ENCODE peak calls at places on chromosomes 13 and 19, in six cellular contexts. S, J, G, R, L and F are unnamed samples.

GRCh38 chr19:5891938-5892771 is 11.4 kb downstream of the NDUFA11 start:
- DNase-seq in S (no peak), J (peak), G (peak), R (peak), L (no peak), F (peak)

GRCh38 chr13:22403144-22403543 is 732.3 kb downstream of the FGF9 start:
- DNase-seq in S (no peak), J (no peak), G (no peak), R (no peak), L (no peak), F (no peak)

GRCh38 chr13:42396501-42396900 is 124.5 kb downstream of the AKAP11 start:
- DNase-seq in S (no peak), J (no peak), G (no peak), R (no peak), L (no peak), F (no peak)

GRCh38 chr13:34223984-34224383 is 406.0 kb downstream of the RFC3 start:
- DNase-seq in S (no peak), J (no peak), G (peak), R (peak), L (peak), F (no peak)

GRCh38 chr13:93017493-93018112 is 209.0 kb upstream of the GPC6 start:
- DNase-seq in S (no peak), J (no peak), G (no peak), R (no peak), L (no peak), F (no peak)

GRCh38 chr13:109156181-109156935 is 526.9 kb downstream of the MYO16 start:
- DNase-seq in S (no peak), J (no peak), G (no peak), R (peak), L (no peak), F (no peak)

GRCh38 chr19:42032428-42032827 is 37.6 kb downstream of the GRIK5 start:
- DNase-seq in S (no peak), J (no peak), G (no peak), R (no peak), L (no peak), F (peak)

GRCh38 chr19:32388393-32388724 is 17.2 kb upstream of the DPY19L3 start:
- DNase-seq in S (no peak), J (no peak), G (no peak), R (no peak), L (no peak), F (no peak)

GRCh38 chr13:110134801-110135200 is 172.2 kb downstream of the COL4A1 start:
- DNase-seq in S (no peak), J (no peak), G (no peak), R (no peak), L (no peak), F (no peak)

GRCh38 chr13:26019881-26020535 is 31.8 kb downstream of the SHISA2 start:
- DNase-seq in S (no peak), J (no peak), G (no peak), R (peak), L (no peak), F (no peak)

GRCh38 chr13:101140087-101140770 is 276.1 kb downstream of the NALCN start:
- DNase-seq in S (no peak), J (no peak), G (no peak), R (no peak), L (no peak), F (no peak)

GRCh38 chr13:65892859-65893258 is 1337.3 kb downstream of the PCDH9 start:
- DNase-seq in S (no peak), J (no peak), G (no peak), R (peak), L (no peak), F (no peak)

GRCh38 chr19:12669272-12670158 is 2.9 kb downstream of the WDR83 start:
- DNase-seq in S (peak), J (peak), G (peak), R (peak), L (peak), F (peak)

GRCh38 chr19:42402376-42403116 is 12.4 kb upstream of the CNFN start:
- DNase-seq in S (no peak), J (no peak), G (no peak), R (no peak), L (no peak), F (no peak)

GRCh38 chr19:44648536-44649370 is 5.0 kb downstream of the PVR start:
- DNase-seq in S (no peak), J (no peak), G (no peak), R (peak), L (no peak), F (no peak)

GRCh38 chr19:5727453-5728050 is 7.1 kb downstream of the CATSPERD start:
- DNase-seq in S (no peak), J (no peak), G (no peak), R (no peak), L (no peak), F (no peak)

GRCh38 chr19:36526581-36526980 is 1.5 kb downstream of the ZNF260 start:
- DNase-seq in S (no peak), J (no peak), G (no peak), R (no peak), L (no peak), F (no peak)

GRCh38 chr13:23632741-23633140 is 62.5 kb downstream of the TNFRSF19 start:
- DNase-seq in S (no peak), J (no peak), G (no peak), R (no peak), L (no peak), F (no peak)

GRCh38 chr13:49840667-49841066 is 48.2 kb upstream of the KPNA3 start:
- DNase-seq in S (no peak), J (no peak), G (no peak), R (no peak), L (no peak), F (no peak)

GRCh38 chr13:68056816-68057710 is 826.9 kb upstream of the PCDH9 start:
- DNase-seq in S (no peak), J (no peak), G (peak), R (peak), L (peak), F (no peak)

GRCh38 chr19:16315825-16316505 is 8.7 kb upstream of the KLF2 start:
- DNase-seq in S (no peak), J (peak), G (no peak), R (peak), L (no peak), F (no peak)

GRCh38 chr13:33676045-33676699 is 141.8 kb upstream of the RFC3 start:
- DNase-seq in S (no peak), J (no peak), G (no peak), R (no peak), L (peak), F (no peak)

GRCh38 chr13:99425485-99426341 is 75.6 kb upstream of the TM9SF2 start:
- DNase-seq in S (peak), J (no peak), G (no peak), R (no peak), L (no peak), F (no peak)

GRCh38 chr13:110062077-110062776 is 244.7 kb downstream of the COL4A1 start:
- DNase-seq in S (no peak), J (no peak), G (no peak), R (peak), L (no peak), F (no peak)

GRCh38 chr13:79782541-79783216 is 301.7 kb downstream of the NDFIP2 start:
- DNase-seq in S (no peak), J (no peak), G (no peak), R (peak), L (peak), F (no peak)

GRCh38 chr19:54523403-54523802 is 20.8 kb downstream of the LAIR2 start:
- DNase-seq in S (peak), J (no peak), G (no peak), R (peak), L (no peak), F (no peak)

GRCh38 chr13:106373304-106373988 is 162.0 kb downstream of the EFNB2 start:
- DNase-seq in S (no peak), J (no peak), G (no peak), R (no peak), L (no peak), F (no peak)

GRCh38 chr13:75372517-75372916 is 109.5 kb downstream of the TBC1D4 start:
- DNase-seq in S (no peak), J (peak), G (peak), R (peak), L (peak), F (peak)

DNA sequence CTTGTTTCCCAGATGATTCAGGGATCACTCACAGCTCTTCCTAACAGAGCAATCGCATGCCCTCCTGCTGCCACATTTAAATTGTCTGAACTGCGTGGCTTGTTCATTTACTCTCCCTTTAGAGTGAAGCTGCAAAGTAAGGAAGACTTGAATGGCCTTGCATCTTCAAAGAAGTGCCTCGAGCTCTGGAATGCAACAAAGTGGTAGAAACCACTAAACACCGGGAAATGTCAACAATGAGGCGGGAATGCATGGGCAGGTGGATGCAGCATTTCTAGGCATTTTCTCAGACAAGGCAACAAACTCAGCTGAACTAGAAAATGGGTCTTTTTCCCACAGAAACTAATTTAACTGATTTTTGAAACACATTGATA is 10.3 kb upstream of the DACH1 start:
- DNase-seq in S (no peak), J (no peak), G (no peak), R (no peak), L (no peak), F (no peak)
- TF ChIP-seq BHLHE40 in S (no peak), J (no peak), G (no peak), R (no peak), L (no peak), F (no peak)

GRCh38 chr19:39557791-39558622 is 18.0 kb upstream of the EID2 start:
- DNase-seq in S (peak), J (no peak), G (no peak), R (peak), L (peak), F (peak)
- TF ChIP-seq BHLHE40 in S (peak), J (no peak), G (no peak), R (no peak), L (no peak), F (no peak)

GRCh38 chr19:1252818-1253513 is 4.6 kb downstream of the MIDN start:
- DNase-seq in S (no peak), J (peak), G (no peak), R (peak), L (peak), F (no peak)

GRCh38 chr19:1251233-1251502 is 2.8 kb downstream of the MIDN start:
- DNase-seq in S (no peak), J (peak), G (no peak), R (peak), L (peak), F (peak)

GRCh38 chr19:1252221-1252817 is 3.9 kb downstream of the MIDN start:
- DNase-seq in S (no peak), J (peak), G (no peak), R (peak), L (no peak), F (no peak)

GRCh38 chr19:1250374-1251232 is 2.2 kb downstream of the MIDN start:
- DNase-seq in S (no peak), J (peak), G (no peak), R (peak), L (peak), F (peak)

GRCh38 chr19:1251503-1252220 is 3.3 kb downstream of the MIDN start:
- DNase-seq in S (no peak), J (peak), G (no peak), R (no peak), L (peak), F (no peak)
- TF ChIP-seq BHLHE40 in S (no peak), J (peak), G (no peak), R (no peak), L (no peak), F (no peak)

GRCh38 chr13:91158015-91158390 is 189.5 kb upstream of the MIR17HG start:
- DNase-seq in S (no peak), J (no peak), G (no peak), R (no peak), L (no peak), F (no peak)
- TF ChIP-seq BHLHE40 in S (no peak), J (no peak), G (no peak), R (no peak), L (no peak), F (no peak)

DNA sequence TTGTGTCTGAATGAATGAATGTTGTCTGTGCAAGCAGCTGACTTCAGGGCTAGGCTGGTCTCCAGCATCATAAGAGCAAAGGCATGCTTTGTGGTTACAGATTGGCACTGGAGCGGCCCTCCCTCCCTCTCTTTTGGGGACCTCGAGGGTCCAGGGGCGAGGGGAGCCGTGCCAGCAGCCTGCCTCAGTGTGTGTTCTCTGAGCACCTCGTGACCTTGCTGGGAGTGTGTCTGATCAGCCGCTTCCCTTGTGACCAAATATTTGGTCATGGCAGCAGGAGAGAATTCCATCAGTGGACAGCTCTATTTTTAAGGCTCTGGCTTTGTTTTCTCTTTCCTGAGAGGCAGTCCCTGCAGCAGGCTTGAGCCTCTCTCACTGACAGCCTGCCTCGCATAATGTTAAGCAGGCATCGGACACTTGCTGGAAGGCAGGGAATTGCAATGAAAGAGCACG is 329.7 kb downstream of the UQCRFS1 start:
- DNase-seq in S (no peak), J (no peak), G (no peak), R (peak), L (no peak), F (no peak)
- TF ChIP-seq BHLHE40 in S (no peak), J (no peak), G (no peak), R (no peak), L (no peak), F (no peak)

GRCh38 chr19:29260477-29261317 is 47.7 kb upstream of the UQCRFS1 start:
- DNase-seq in S (peak), J (peak), G (no peak), R (peak), L (peak), F (peak)
- TF ChIP-seq BHLHE40 in S (no peak), J (no peak), G (no peak), R (no peak), L (no peak), F (no peak)

GRCh38 chr19:1858412-1859081 is 4.8 kb downstream of the KLF16 start:
- DNase-seq in S (no peak), J (peak), G (no peak), R (no peak), L (no peak), F (no peak)

GRCh38 chr19:1859319-1859718 is 4.1 kb downstream of the KLF16 start:
- DNase-seq in S (no peak), J (peak), G (no peak), R (no peak), L (no peak), F (no peak)

GRCh38 chr19:1861599-1862031 is 1.8 kb downstream of the KLF16 start:
- DNase-seq in S (no peak), J (peak), G (no peak), R (no peak), L (no peak), F (no peak)

GRCh38 chr19:1860821-1861598 is 2.4 kb downstream of the KLF16 start:
- DNase-seq in S (no peak), J (no peak), G (no peak), R (no peak), L (no peak), F (no peak)

GRCh38 chr19:1860133-1860775 is 3.1 kb downstream of the KLF16 start:
- DNase-seq in S (no peak), J (peak), G (no peak), R (peak), L (peak), F (peak)
- TF ChIP-seq BHLHE40 in S (no peak), J (no peak), G (no peak), R (no peak), L (peak), F (no peak)